ENCODE peak calls at places on chromosomes 5 and 9, in six cellular contexts. One of them, this sample, is unnamed.

GRCh38 chr5:38888023-38888422 is 42.2 kb downstream of the OSMR start:
- DNase-seq in K562: peak; percentile 64
- DNase-seq in SK-N-SH: no peak
- DNase-seq in HCT116: no peak
- DNase-seq in H1: no peak
- DNase-seq in HepG2: no peak
- DNase-seq in this sample: no peak

GRCh38 chr9:33466565-33467495 is 6.9 kb downstream of the NOL6 start:
- DNase-seq in HCT116: no peak
- DNase-seq in SK-N-SH: peak; percentile 86
- DNase-seq in HepG2: peak; percentile 19
- DNase-seq in H1: peak; percentile 96
- DNase-seq in K562: peak; percentile 56
- DNase-seq in this sample: no peak

GRCh38 chr5:72009280-72009679 is 98.0 kb upstream of the MAP1B start:
- DNase-seq in SK-N-SH: no peak
- DNase-seq in HepG2: no peak
- DNase-seq in K562: no peak
- DNase-seq in HCT116: no peak
- DNase-seq in H1: no peak
- DNase-seq in this sample: no peak

GRCh38 chr5:83608122-83608521 is 112.5 kb downstream of the HAPLN1 start:
- DNase-seq in HCT116: peak; percentile 38
- DNase-seq in SK-N-SH: peak; percentile 54
- DNase-seq in H1: peak; percentile 62
- DNase-seq in K562: peak; percentile 45
- DNase-seq in HepG2: peak; percentile 15
- DNase-seq in this sample: no peak

GRCh38 chr9:99173570-99174504 is 47.9 kb downstream of the ALG2 start:
- DNase-seq in K562: no peak
- DNase-seq in H1: no peak
- DNase-seq in SK-N-SH: no peak
- DNase-seq in HepG2: peak; percentile 87
- DNase-seq in HCT116: no peak
- DNase-seq in this sample: no peak

GRCh38 chr9:93959739-93960154 is 4.6 kb upstream of the BARX1 start:
- DNase-seq in SK-N-SH: no peak
- DNase-seq in H1: no peak
- DNase-seq in HepG2: no peak
- DNase-seq in HCT116: no peak
- DNase-seq in K562: no peak
- DNase-seq in this sample: no peak

GRCh38 chr5:38329132-38329715 is 70.9 kb downstream of the EGFLAM start:
- DNase-seq in H1: no peak
- DNase-seq in HepG2: no peak
- DNase-seq in SK-N-SH: no peak
- DNase-seq in HCT116: no peak
- DNase-seq in K562: no peak
- DNase-seq in this sample: peak; percentile 51

GRCh38 chr9:69081261-69081660 is 45.7 kb downstream of the FXN start:
- DNase-seq in HCT116: no peak
- DNase-seq in H1: no peak
- DNase-seq in K562: no peak
- DNase-seq in HepG2: no peak
- DNase-seq in SK-N-SH: no peak
- DNase-seq in this sample: no peak

GRCh38 chr5:57577432-57578175 is 95.0 kb upstream of the ACTBL2 start:
- DNase-seq in SK-N-SH: no peak
- DNase-seq in H1: no peak
- DNase-seq in HCT116: no peak
- DNase-seq in HepG2: no peak
- DNase-seq in K562: no peak
- DNase-seq in this sample: no peak

GRCh38 chr5:134989291-134989830 is 21.7 kb downstream of the CATSPER3 start:
- DNase-seq in SK-N-SH: no peak
- DNase-seq in H1: no peak
- DNase-seq in HCT116: no peak
- DNase-seq in K562: no peak
- DNase-seq in HepG2: no peak
- DNase-seq in this sample: no peak

GRCh38 chr5:95216136-95216955 is 68.5 kb downstream of the MCTP1 start:
- DNase-seq in HCT116: no peak
- DNase-seq in H1: no peak
- DNase-seq in K562: no peak
- DNase-seq in SK-N-SH: no peak
- DNase-seq in HepG2: no peak
- DNase-seq in this sample: no peak

GRCh38 chr5:4571248-4571950 is 568.7 kb upstream of the ADAMTS16 start:
- DNase-seq in SK-N-SH: no peak
- DNase-seq in HCT116: no peak
- DNase-seq in HepG2: no peak
- DNase-seq in K562: no peak
- DNase-seq in H1: no peak
- DNase-seq in this sample: no peak

GRCh38 chr5:133933169-133933509 is 35.3 kb downstream of the C5orf15 start:
- DNase-seq in K562: no peak
- DNase-seq in SK-N-SH: no peak
- DNase-seq in H1: no peak
- DNase-seq in HepG2: no peak
- DNase-seq in HCT116: no peak
- DNase-seq in this sample: no peak

GRCh38 chr5:176876506-176877431 is 22.4 kb downstream of the HK3 start:
- DNase-seq in H1: no peak
- DNase-seq in SK-N-SH: peak; percentile 60
- DNase-seq in HepG2: no peak
- DNase-seq in K562: no peak
- DNase-seq in HCT116: no peak
- DNase-seq in this sample: no peak

GRCh38 chr5:151086905-151087360 is 6.1 kb upstream of the TNIP1 start:
- DNase-seq in HepG2: no peak
- DNase-seq in SK-N-SH: no peak
- DNase-seq in HCT116: no peak
- DNase-seq in K562: no peak
- DNase-seq in H1: no peak
- DNase-seq in this sample: no peak

GRCh38 chr9:132946216-132946615 is 1.8 kb upstream of the TSC1 start:
- DNase-seq in HCT116: no peak
- DNase-seq in SK-N-SH: no peak
- DNase-seq in H1: no peak
- DNase-seq in K562: no peak
- DNase-seq in HepG2: no peak
- DNase-seq in this sample: no peak

GRCh38 chr9:73640971-73641370 is 489.3 kb downstream of the ANXA1 start:
- DNase-seq in H1: no peak
- DNase-seq in K562: no peak
- DNase-seq in HepG2: no peak
- DNase-seq in HCT116: no peak
- DNase-seq in SK-N-SH: no peak
- DNase-seq in this sample: no peak

GRCh38 chr9:134365791-134366222 is 39.6 kb downstream of the RXRA start:
- DNase-seq in HepG2: no peak
- DNase-seq in SK-N-SH: peak; percentile 85
- DNase-seq in HCT116: no peak
- DNase-seq in K562: no peak
- DNase-seq in H1: no peak
- DNase-seq in this sample: no peak
- TF ChIP-seq CTCF in HepG2: no peak
- TF ChIP-seq CTCF in SK-N-SH: peak; percentile 8
- TF ChIP-seq CTCF in HCT116: peak; percentile 3
- TF ChIP-seq CTCF in K562: no peak
- TF ChIP-seq CTCF in H1: no peak
- TF ChIP-seq CTCF in this sample: no peak

GRCh38 chr5:74630387-74631087 is 10.0 kb downstream of the ENC1 start:
- DNase-seq in HCT116: no peak
- DNase-seq in HepG2: no peak
- DNase-seq in H1: no peak
- DNase-seq in K562: no peak
- DNase-seq in SK-N-SH: no peak
- DNase-seq in this sample: peak; percentile 87

GRCh38 chr5:74633710-74634109 is 6.8 kb downstream of the ENC1 start:
- DNase-seq in H1: no peak
- DNase-seq in SK-N-SH: no peak
- DNase-seq in HCT116: no peak
- DNase-seq in HepG2: no peak
- DNase-seq in K562: no peak
- DNase-seq in this sample: no peak

GRCh38 chr5:74629326-74629725 is 11.2 kb downstream of the ENC1 start:
- DNase-seq in HepG2: no peak
- DNase-seq in HCT116: no peak
- DNase-seq in K562: no peak
- DNase-seq in SK-N-SH: no peak
- DNase-seq in H1: no peak
- DNase-seq in this sample: no peak

GRCh38 chr5:74632947-74633356 is 7.6 kb downstream of the ENC1 start:
- DNase-seq in SK-N-SH: no peak
- DNase-seq in K562: no peak
- DNase-seq in HCT116: peak; percentile 57
- DNase-seq in H1: no peak
- DNase-seq in HepG2: peak; percentile 68
- DNase-seq in this sample: peak; percentile 79

GRCh38 chr5:74631088-74631960 is 9.2 kb downstream of the ENC1 start:
- DNase-seq in SK-N-SH: no peak
- DNase-seq in H1: no peak
- DNase-seq in HepG2: no peak
- DNase-seq in K562: peak; percentile 24
- DNase-seq in HCT116: no peak
- DNase-seq in this sample: peak; percentile 84
- TF ChIP-seq SIN3A in SK-N-SH: no peak
- TF ChIP-seq SIN3A in H1: no peak
- TF ChIP-seq SIN3A in HepG2: no peak
- TF ChIP-seq SIN3A in K562: no peak
- TF ChIP-seq SIN3A in HCT116: no peak
- TF ChIP-seq SIN3A in this sample: no peak

GRCh38 chr9:14191512-14191911 is 122.4 kb downstream of the NFIB start:
- DNase-seq in HepG2: no peak
- DNase-seq in H1: no peak
- DNase-seq in SK-N-SH: no peak
- DNase-seq in HCT116: no peak
- DNase-seq in K562: no peak
- DNase-seq in this sample: no peak

GRCh38 chr9:14198049-14198448 is 115.9 kb downstream of the NFIB start:
- DNase-seq in HCT116: no peak
- DNase-seq in H1: no peak
- DNase-seq in K562: no peak
- DNase-seq in HepG2: no peak
- DNase-seq in SK-N-SH: no peak
- DNase-seq in this sample: no peak

GRCh38 chr9:14193338-14193980 is 120.5 kb downstream of the NFIB start:
- DNase-seq in H1: no peak
- DNase-seq in K562: no peak
- DNase-seq in HCT116: no peak
- DNase-seq in HepG2: no peak
- DNase-seq in SK-N-SH: no peak
- DNase-seq in this sample: no peak

GRCh38 chr9:14198544-14199510 is 115.1 kb downstream of the NFIB start:
- DNase-seq in HCT116: no peak
- DNase-seq in H1: no peak
- DNase-seq in HepG2: no peak
- DNase-seq in SK-N-SH: peak; percentile 68
- DNase-seq in K562: no peak
- DNase-seq in this sample: no peak

GRCh38 chr9:14197459-14197858 is 116.5 kb downstream of the NFIB start:
- DNase-seq in SK-N-SH: no peak
- DNase-seq in K562: no peak
- DNase-seq in HepG2: no peak
- DNase-seq in HCT116: no peak
- DNase-seq in H1: no peak
- DNase-seq in this sample: no peak
- H3K4me1 ChIP-seq in SK-N-SH: peaks cover 14% of the 10 kb centered on the region
- H3K4me1 ChIP-seq in K562: no peaks in the 10 kb centered on the region
- H3K4me1 ChIP-seq in HepG2: no peaks in the 10 kb centered on the region
- H3K4me1 ChIP-seq in HCT116: no peaks in the 10 kb centered on the region
- H3K4me1 ChIP-seq in H1: no peaks in the 10 kb centered on the region
- H3K4me1 ChIP-seq in this sample: no peaks in the 10 kb centered on the region

GRCh38 chr5:98065261-98065909 is 708.1 kb upstream of the RGMB start:
- DNase-seq in HepG2: no peak
- DNase-seq in H1: no peak
- DNase-seq in K562: no peak
- DNase-seq in HCT116: no peak
- DNase-seq in SK-N-SH: no peak
- DNase-seq in this sample: no peak

GRCh38 chr5:98064118-98064517 is 709.3 kb upstream of the RGMB start:
- DNase-seq in K562: no peak
- DNase-seq in HepG2: no peak
- DNase-seq in SK-N-SH: no peak
- DNase-seq in HCT116: no peak
- DNase-seq in H1: no peak
- DNase-seq in this sample: no peak

DNA sequence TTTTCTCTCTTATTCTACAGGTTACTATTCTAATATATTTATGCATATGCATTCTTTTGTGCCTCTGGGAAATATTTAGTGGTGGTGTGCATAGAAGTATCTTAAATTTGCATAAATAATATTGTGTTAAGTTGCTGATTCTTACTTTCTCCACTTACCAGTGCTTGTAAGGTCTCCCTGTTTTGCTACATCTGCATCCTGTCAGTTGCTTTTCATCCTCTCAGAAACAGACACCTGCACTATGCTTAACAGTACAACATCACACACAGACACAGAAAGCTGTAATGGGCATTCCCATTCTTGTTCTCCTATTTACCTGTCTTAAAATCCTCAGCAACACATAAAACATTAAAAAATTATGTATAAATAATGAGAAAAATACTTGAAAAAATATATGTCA is 713.3 kb upstream of the RGMB start:
- DNase-seq in SK-N-SH: no peak
- DNase-seq in K562: no peak
- DNase-seq in HCT116: no peak
- DNase-seq in HepG2: no peak
- DNase-seq in H1: no peak
- DNase-seq in this sample: no peak
- TF ChIP-seq CTCF in SK-N-SH: no peak
- TF ChIP-seq CTCF in K562: no peak
- TF ChIP-seq CTCF in HCT116: no peak
- TF ChIP-seq CTCF in HepG2: no peak
- TF ChIP-seq CTCF in H1: no peak
- TF ChIP-seq CTCF in this sample: no peak

GRCh38 chr5:139415869-139416268 is 12.0 kb upstream of the SPATA24 start:
- DNase-seq in H1: no peak
- DNase-seq in K562: no peak
- DNase-seq in SK-N-SH: no peak
- DNase-seq in HepG2: no peak
- DNase-seq in HCT116: no peak
- DNase-seq in this sample: no peak

GRCh38 chr5:139417214-139417613 is 13.3 kb upstream of the SPATA24 start:
- DNase-seq in HepG2: no peak
- DNase-seq in SK-N-SH: no peak
- DNase-seq in K562: no peak
- DNase-seq in H1: no peak
- DNase-seq in HCT116: no peak
- DNase-seq in this sample: no peak

GRCh38 chr5:139415221-139415861 is 11.5 kb upstream of the SPATA24 start:
- DNase-seq in SK-N-SH: no peak
- DNase-seq in H1: no peak
- DNase-seq in HCT116: no peak
- DNase-seq in HepG2: no peak
- DNase-seq in K562: no peak
- DNase-seq in this sample: no peak

GRCh38 chr5:139414601-139415121 is 10.8 kb upstream of the SPATA24 start:
- DNase-seq in H1: no peak
- DNase-seq in K562: no peak
- DNase-seq in HCT116: no peak
- DNase-seq in HepG2: no peak
- DNase-seq in SK-N-SH: no peak
- DNase-seq in this sample: no peak

GRCh38 chr5:139416651-139417050 is 12.8 kb upstream of the SPATA24 start:
- DNase-seq in K562: no peak
- DNase-seq in HCT116: no peak
- DNase-seq in HepG2: no peak
- DNase-seq in H1: no peak
- DNase-seq in SK-N-SH: no peak
- DNase-seq in this sample: no peak
- TF ChIP-seq SIN3A in K562: no peak
- TF ChIP-seq SIN3A in HCT116: no peak
- TF ChIP-seq SIN3A in HepG2: no peak
- TF ChIP-seq SIN3A in H1: no peak
- TF ChIP-seq SIN3A in SK-N-SH: no peak
- TF ChIP-seq SIN3A in this sample: no peak